ENCODE peak calls at places on chromosomes 16 and 17, in six cellular contexts. I, N, U, S, W and M are unnamed samples.

GRCh38 chr17:9050801-9051401 is 29.6 kb downstream of the NTN1 start:
- DNase-seq in U (no peak), W (no peak), N (peak), S (no peak), I (no peak), M (no peak)

GRCh38 chr16:10646581-10647263 is 48.0 kb downstream of the TEKT5 start:
- DNase-seq in N (no peak), S (peak), I (no peak), U (no peak), W (no peak), M (no peak)

GRCh38 chr16:51773491-51773890 is 622.4 kb upstream of the SALL1 start:
- DNase-seq in S (no peak), I (no peak), U (no peak), W (no peak), N (no peak), M (no peak)

GRCh38 chr17:18858567-18859245 is 775 bp downstream of the PRPSAP2 start:
- DNase-seq in I (no peak), W (no peak), S (no peak), U (no peak), N (no peak), M (no peak)

GRCh38 chr16:74019608-74020007 is 277.0 kb upstream of the PSMD7 start:
- DNase-seq in U (no peak), W (no peak), S (no peak), I (no peak), N (no peak), M (no peak)

GRCh38 chr17:67273900-67274299 is 28.9 kb upstream of the HELZ start:
- DNase-seq in I (no peak), S (no peak), W (no peak), N (no peak), U (no peak), M (no peak)

GRCh38 chr17:60435244-60436170 is 13.2 kb downstream of the CHCT1 start:
- DNase-seq in S (peak), N (no peak), W (peak), U (peak), I (peak), M (peak)

GRCh38 chr17:32953062-32953461 is 25.1 kb downstream of the TMEM98 start:
- DNase-seq in U (no peak), S (no peak), W (no peak), N (no peak), I (no peak), M (no peak)

GRCh38 chr17:34620458-34620857 is 41.1 kb downstream of the TMEM132E start:
- DNase-seq in W (no peak), S (no peak), U (no peak), I (no peak), N (no peak), M (peak)

GRCh38 chr17:48547839-48548686 is 3.2 kb upstream of the HOXB2 start:
- DNase-seq in N (no peak), S (no peak), U (peak), I (no peak), W (no peak), M (no peak)

GRCh38 chr17:29718446-29719039 is 95.8 kb upstream of the CORO6 start:
- DNase-seq in I (no peak), U (no peak), N (no peak), S (no peak), W (no peak), M (no peak)

GRCh38 chr16:29312835-29313558 is 93.5 kb downstream of the NPIPB11 start:
- DNase-seq in U (no peak), S (no peak), I (no peak), N (no peak), W (no peak), M (no peak)

GRCh38 chr16:55526448-55526847 is 17.6 kb downstream of the LPCAT2 start:
- DNase-seq in N (no peak), I (no peak), U (no peak), W (no peak), S (no peak), M (no peak)

GRCh38 chr17:34306466-34306865 is 12.8 kb upstream of the CCL8 start:
- DNase-seq in U (no peak), I (no peak), W (no peak), N (peak), S (no peak), M (peak)

GRCh38 chr17:81026266-81027036 is 8.5 kb upstream of the BAIAP2 start:
- DNase-seq in W (no peak), S (no peak), N (no peak), U (no peak), I (no peak), M (peak)

GRCh38 chr16:69293401-69293800 is 17.7 kb upstream of the VPS4A start:
- DNase-seq in N (no peak), I (no peak), W (no peak), S (no peak), U (no peak), M (no peak)

GRCh38 chr17:74259667-74260524 is 14.1 kb upstream of the DNAI2 start:
- DNase-seq in S (no peak), I (no peak), N (no peak), W (no peak), U (no peak), M (peak)

DNA sequence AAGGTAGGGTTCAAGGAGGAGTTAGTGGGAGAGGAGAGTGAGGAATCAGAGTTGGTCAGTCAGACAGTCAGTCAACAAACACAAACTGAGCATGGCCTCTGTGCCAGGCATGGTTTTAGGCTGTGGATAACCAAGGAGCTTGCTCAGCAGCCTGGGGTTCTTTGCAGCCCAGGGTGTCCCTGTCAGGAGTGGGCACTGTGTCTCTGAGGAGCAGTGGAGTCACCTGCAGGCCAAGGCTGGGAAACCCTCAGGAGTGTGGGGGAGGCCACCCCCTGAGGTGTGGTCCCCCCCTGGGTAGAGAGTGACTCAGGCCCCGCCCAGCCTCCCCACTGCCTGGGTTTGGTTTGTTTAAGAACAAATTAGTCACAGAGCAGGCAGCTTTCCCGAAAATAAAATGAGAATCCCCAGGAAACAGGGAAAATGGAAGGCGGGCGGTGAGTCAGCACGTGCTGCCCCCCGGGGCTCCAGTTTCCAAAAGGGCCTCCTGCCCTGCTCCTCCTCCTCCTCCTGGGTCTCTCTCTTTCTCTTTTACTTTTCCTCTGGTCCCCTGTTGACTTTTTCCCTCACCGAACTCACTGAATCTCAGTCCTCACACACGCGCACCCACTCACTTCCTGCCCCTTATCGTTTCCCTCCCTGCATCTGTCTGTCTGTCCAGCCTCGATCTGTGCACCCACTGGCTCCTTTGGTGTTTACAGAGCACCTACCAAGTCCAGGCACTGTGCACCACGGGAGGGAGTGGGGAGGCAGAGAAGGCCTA is 44.3 kb downstream of the SOCS3 start:
- DNase-seq in I (no peak), S (peak), U (peak), N (peak), W (peak), M (peak)
- TF ChIP-seq GABPA in I (no peak), S (no peak), U (peak), N (no peak), W (no peak), M (no peak)

GRCh38 chr17:13544755-13545154 is 57.0 kb downstream of the HS3ST3A1 start:
- DNase-seq in I (no peak), U (no peak), N (no peak), W (no peak), S (no peak), M (no peak)
- TF ChIP-seq GABPA in I (no peak), U (no peak), N (no peak), W (no peak), S (no peak), M (no peak)

GRCh38 chr16:61926766-61927165 is 109.5 kb downstream of the CDH8 start:
- DNase-seq in S (peak), U (no peak), N (no peak), W (no peak), I (no peak), M (no peak)
- TF ChIP-seq GABPA in S (no peak), U (no peak), N (no peak), W (no peak), I (no peak), M (no peak)

GRCh38 chr17:30921544-30922196 is at the start of gene ADAP2:
- DNase-seq in N (no peak), W (no peak), S (no peak), U (peak), I (no peak), M (peak)
- TF ChIP-seq GABPA in N (no peak), W (no peak), S (no peak), U (no peak), I (no peak), M (no peak)

GRCh38 chr17:28086519-28086918 is 44.0 kb downstream of the NLK start:
- DNase-seq in W (no peak), N (no peak), I (no peak), S (no peak), U (no peak), M (no peak)
- TF ChIP-seq GABPA in W (no peak), N (no peak), I (no peak), S (no peak), U (no peak), M (no peak)

GRCh38 chr16:66947302-66948033 is 12.2 kb downstream of the CES2 start:
- DNase-seq in W (peak), N (peak), S (peak), U (peak), I (peak), M (peak)
- TF ChIP-seq GABPA in W (no peak), N (no peak), S (no peak), U (no peak), I (no peak), M (no peak)